ENCODE peak calls at places on chromosome 13, in eight cellular contexts. One of them, this sample, is unnamed.

GRCh38 chr13:91045351-91046034 is 302.0 kb upstream of the MIR17HG start:
- DNase-seq in thoracic aorta: no peak
- DNase-seq in stomach: no peak
- DNase-seq in AG09309: no peak
- DNase-seq in fibroblast of mammary gland: no peak
- DNase-seq in HepG2: no peak
- DNase-seq in neural progenitor cell: peak
- DNase-seq in AG10803: no peak
- DNase-seq in this sample: no peak

GRCh38 chr13:95536629-95537241 is 15.8 kb upstream of the CLDN10 start:
- DNase-seq in AG10803: peak
- DNase-seq in AG09309: peak
- DNase-seq in fibroblast of mammary gland: peak
- DNase-seq in HepG2: no peak
- DNase-seq in thoracic aorta: no peak
- DNase-seq in neural progenitor cell: no peak
- DNase-seq in stomach: no peak
- DNase-seq in this sample: peak

GRCh38 chr13:44760434-44760833 is 184.3 kb upstream of the TSC22D1 start:
- DNase-seq in neural progenitor cell: no peak
- DNase-seq in thoracic aorta: no peak
- DNase-seq in fibroblast of mammary gland: no peak
- DNase-seq in stomach: no peak
- DNase-seq in AG10803: no peak
- DNase-seq in HepG2: no peak
- DNase-seq in AG09309: no peak
- DNase-seq in this sample: no peak

GRCh38 chr13:110503037-110503901 is 58.3 kb downstream of the RAB20 start:
- DNase-seq in neural progenitor cell: no peak
- DNase-seq in AG10803: peak
- DNase-seq in AG09309: peak
- DNase-seq in fibroblast of mammary gland: no peak
- DNase-seq in thoracic aorta: no peak
- DNase-seq in stomach: no peak
- DNase-seq in HepG2: no peak
- DNase-seq in this sample: no peak

GRCh38 chr13:91277013-91277676 is 70.3 kb upstream of the MIR17HG start:
- DNase-seq in fibroblast of mammary gland: no peak
- DNase-seq in thoracic aorta: no peak
- DNase-seq in AG10803: no peak
- DNase-seq in AG09309: no peak
- DNase-seq in neural progenitor cell: no peak
- DNase-seq in stomach: no peak
- DNase-seq in HepG2: no peak
- DNase-seq in this sample: no peak

GRCh38 chr13:96218475-96218874 is 128.6 kb downstream of the HS6ST3 start:
- DNase-seq in AG10803: no peak
- DNase-seq in AG09309: no peak
- DNase-seq in neural progenitor cell: no peak
- DNase-seq in HepG2: no peak
- DNase-seq in thoracic aorta: no peak
- DNase-seq in stomach: no peak
- DNase-seq in fibroblast of mammary gland: no peak
- DNase-seq in this sample: no peak

GRCh38 chr13:26179344-26179743 is 42.8 kb downstream of the RNF6 start:
- DNase-seq in fibroblast of mammary gland: no peak
- DNase-seq in thoracic aorta: no peak
- DNase-seq in AG10803: no peak
- DNase-seq in stomach: no peak
- DNase-seq in HepG2: no peak
- DNase-seq in AG09309: no peak
- DNase-seq in neural progenitor cell: no peak
- DNase-seq in this sample: no peak

GRCh38 chr13:44231786-44232516 is 141.7 kb upstream of the SERP2 start:
- DNase-seq in neural progenitor cell: no peak
- DNase-seq in stomach: peak
- DNase-seq in AG10803: peak
- DNase-seq in HepG2: peak
- DNase-seq in thoracic aorta: no peak
- DNase-seq in AG09309: peak
- DNase-seq in fibroblast of mammary gland: peak
- DNase-seq in this sample: peak

GRCh38 chr13:94711561-94712286 is 621 bp downstream of the SOX21 start:
- DNase-seq in thoracic aorta: no peak
- DNase-seq in fibroblast of mammary gland: peak
- DNase-seq in AG10803: peak
- DNase-seq in neural progenitor cell: peak
- DNase-seq in HepG2: no peak
- DNase-seq in AG09309: no peak
- DNase-seq in stomach: no peak
- DNase-seq in this sample: no peak

GRCh38 chr13:51067376-51068125 is 43.5 kb downstream of the C13orf42 start:
- DNase-seq in HepG2: no peak
- DNase-seq in thoracic aorta: no peak
- DNase-seq in neural progenitor cell: no peak
- DNase-seq in AG09309: no peak
- DNase-seq in stomach: no peak
- DNase-seq in fibroblast of mammary gland: no peak
- DNase-seq in AG10803: no peak
- DNase-seq in this sample: no peak

GRCh38 chr13:45626731-45627374 is 11.3 kb upstream of the ERICH6B start:
- DNase-seq in neural progenitor cell: no peak
- DNase-seq in fibroblast of mammary gland: peak
- DNase-seq in HepG2: no peak
- DNase-seq in AG10803: no peak
- DNase-seq in thoracic aorta: no peak
- DNase-seq in AG09309: no peak
- DNase-seq in stomach: no peak
- DNase-seq in this sample: no peak

GRCh38 chr13:102267191-102267590 is 134.7 kb downstream of the FGF14 start:
- DNase-seq in AG10803: no peak
- DNase-seq in HepG2: no peak
- DNase-seq in thoracic aorta: no peak
- DNase-seq in neural progenitor cell: no peak
- DNase-seq in AG09309: no peak
- DNase-seq in stomach: no peak
- DNase-seq in fibroblast of mammary gland: peak
- DNase-seq in this sample: no peak

GRCh38 chr13:74135306-74136088 is 1.3 kb upstream of the KLF12 start:
- DNase-seq in AG09309: no peak
- DNase-seq in thoracic aorta: peak
- DNase-seq in neural progenitor cell: peak
- DNase-seq in fibroblast of mammary gland: peak
- DNase-seq in AG10803: peak
- DNase-seq in stomach: peak
- DNase-seq in HepG2: no peak
- DNase-seq in this sample: no peak

GRCh38 chr13:41488124-41488523 is 30.8 kb downstream of the RGCC start:
- DNase-seq in fibroblast of mammary gland: no peak
- DNase-seq in AG09309: no peak
- DNase-seq in stomach: no peak
- DNase-seq in thoracic aorta: no peak
- DNase-seq in HepG2: no peak
- DNase-seq in neural progenitor cell: no peak
- DNase-seq in AG10803: no peak
- DNase-seq in this sample: no peak
- H3K4me3 ChIP-seq in fibroblast of mammary gland: no peak
- H3K4me3 ChIP-seq in AG09309: no peak
- H3K4me3 ChIP-seq in stomach: no peak
- H3K4me3 ChIP-seq in thoracic aorta: no peak
- H3K4me3 ChIP-seq in HepG2: no peak
- H3K4me3 ChIP-seq in neural progenitor cell: no peak
- H3K4me3 ChIP-seq in AG10803: no peak
- H3K4me3 ChIP-seq in this sample: no peak

GRCh38 chr13:42350141-42350540 is 78.2 kb downstream of the AKAP11 start:
- DNase-seq in thoracic aorta: no peak
- DNase-seq in AG09309: no peak
- DNase-seq in HepG2: no peak
- DNase-seq in neural progenitor cell: no peak
- DNase-seq in fibroblast of mammary gland: no peak
- DNase-seq in stomach: no peak
- DNase-seq in AG10803: no peak
- DNase-seq in this sample: no peak

GRCh38 chr13:42360046-42360445 is 88.1 kb downstream of the AKAP11 start:
- DNase-seq in fibroblast of mammary gland: no peak
- DNase-seq in stomach: no peak
- DNase-seq in AG09309: no peak
- DNase-seq in neural progenitor cell: no peak
- DNase-seq in AG10803: no peak
- DNase-seq in HepG2: no peak
- DNase-seq in thoracic aorta: no peak
- DNase-seq in this sample: no peak

GRCh38 chr13:42355118-42355840 is 83.3 kb downstream of the AKAP11 start:
- DNase-seq in neural progenitor cell: peak
- DNase-seq in thoracic aorta: no peak
- DNase-seq in stomach: no peak
- DNase-seq in HepG2: no peak
- DNase-seq in fibroblast of mammary gland: no peak
- DNase-seq in AG10803: no peak
- DNase-seq in AG09309: no peak
- DNase-seq in this sample: no peak

GRCh38 chr13:42355841-42356575 is 84.1 kb downstream of the AKAP11 start:
- DNase-seq in AG09309: no peak
- DNase-seq in stomach: no peak
- DNase-seq in AG10803: no peak
- DNase-seq in thoracic aorta: no peak
- DNase-seq in fibroblast of mammary gland: no peak
- DNase-seq in neural progenitor cell: no peak
- DNase-seq in HepG2: no peak
- DNase-seq in this sample: no peak

GRCh38 chr13:42354246-42355117 is 82.5 kb downstream of the AKAP11 start:
- DNase-seq in AG09309: no peak
- DNase-seq in AG10803: peak
- DNase-seq in HepG2: no peak
- DNase-seq in fibroblast of mammary gland: peak
- DNase-seq in neural progenitor cell: peak
- DNase-seq in thoracic aorta: no peak
- DNase-seq in stomach: no peak
- DNase-seq in this sample: no peak
- TF ChIP-seq CTCF in AG09309: peak
- TF ChIP-seq CTCF in AG10803: no peak
- TF ChIP-seq CTCF in HepG2: peak
- TF ChIP-seq CTCF in fibroblast of mammary gland: peak
- TF ChIP-seq CTCF in neural progenitor cell: no peak
- TF ChIP-seq CTCF in thoracic aorta: no peak
- TF ChIP-seq CTCF in stomach: no peak
- TF ChIP-seq CTCF in this sample: no peak

GRCh38 chr13:23969672-23970071 is 72.4 kb upstream of the C1QTNF9B start:
- DNase-seq in AG09309: no peak
- DNase-seq in fibroblast of mammary gland: no peak
- DNase-seq in neural progenitor cell: no peak
- DNase-seq in stomach: no peak
- DNase-seq in thoracic aorta: no peak
- DNase-seq in AG10803: peak
- DNase-seq in HepG2: peak
- DNase-seq in this sample: no peak

GRCh38 chr13:23965346-23965745 is 68.0 kb upstream of the C1QTNF9B start:
- DNase-seq in thoracic aorta: no peak
- DNase-seq in fibroblast of mammary gland: no peak
- DNase-seq in AG09309: no peak
- DNase-seq in AG10803: no peak
- DNase-seq in HepG2: no peak
- DNase-seq in stomach: no peak
- DNase-seq in neural progenitor cell: no peak
- DNase-seq in this sample: no peak

GRCh38 chr13:23963947-23964346 is 66.6 kb upstream of the C1QTNF9B start:
- DNase-seq in stomach: no peak
- DNase-seq in fibroblast of mammary gland: peak
- DNase-seq in AG10803: no peak
- DNase-seq in thoracic aorta: no peak
- DNase-seq in neural progenitor cell: no peak
- DNase-seq in AG09309: no peak
- DNase-seq in HepG2: no peak
- DNase-seq in this sample: no peak

GRCh38 chr13:23966221-23966690 is 69.0 kb upstream of the C1QTNF9B start:
- DNase-seq in thoracic aorta: no peak
- DNase-seq in stomach: no peak
- DNase-seq in fibroblast of mammary gland: no peak
- DNase-seq in HepG2: no peak
- DNase-seq in AG09309: no peak
- DNase-seq in neural progenitor cell: no peak
- DNase-seq in AG10803: no peak
- DNase-seq in this sample: no peak

GRCh38 chr13:23966691-23967615 is 69.7 kb upstream of the C1QTNF9B start:
- DNase-seq in fibroblast of mammary gland: no peak
- DNase-seq in thoracic aorta: no peak
- DNase-seq in AG09309: no peak
- DNase-seq in AG10803: no peak
- DNase-seq in neural progenitor cell: no peak
- DNase-seq in stomach: no peak
- DNase-seq in HepG2: no peak
- DNase-seq in this sample: no peak
- H3K4me3 ChIP-seq in fibroblast of mammary gland: no peak
- H3K4me3 ChIP-seq in thoracic aorta: peak
- H3K4me3 ChIP-seq in AG09309: no peak
- H3K4me3 ChIP-seq in AG10803: no peak
- H3K4me3 ChIP-seq in neural progenitor cell: no peak
- H3K4me3 ChIP-seq in stomach: peak
- H3K4me3 ChIP-seq in HepG2: no peak
- H3K4me3 ChIP-seq in this sample: no peak

DNA sequence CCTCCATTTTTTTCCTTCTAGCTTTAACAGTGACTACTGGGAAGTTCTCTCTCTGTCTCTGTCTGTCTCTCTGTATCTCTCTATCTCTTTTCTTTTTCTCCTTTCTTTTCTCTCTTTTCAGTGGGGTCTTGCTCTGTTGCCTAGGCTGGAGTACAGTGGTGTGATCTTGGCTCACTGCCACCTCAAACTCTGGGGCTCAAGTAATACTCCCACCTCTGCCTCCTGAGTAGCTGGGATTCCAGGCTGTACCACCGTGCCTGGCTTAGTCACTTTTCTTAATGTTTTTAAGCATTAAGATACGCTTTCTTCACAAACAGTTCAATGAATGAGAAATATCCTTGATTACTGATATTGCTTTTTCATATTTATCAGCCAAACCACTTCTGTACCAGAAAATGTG is 13.1 kb downstream of the PCCA start:
- DNase-seq in neural progenitor cell: no peak
- DNase-seq in AG09309: no peak
- DNase-seq in stomach: no peak
- DNase-seq in fibroblast of mammary gland: no peak
- DNase-seq in thoracic aorta: no peak
- DNase-seq in AG10803: no peak
- DNase-seq in HepG2: no peak
- DNase-seq in this sample: no peak
- TF ChIP-seq CTCF in neural progenitor cell: no peak
- TF ChIP-seq CTCF in AG09309: no peak
- TF ChIP-seq CTCF in stomach: no peak
- TF ChIP-seq CTCF in fibroblast of mammary gland: no peak
- TF ChIP-seq CTCF in thoracic aorta: no peak
- TF ChIP-seq CTCF in AG10803: no peak
- TF ChIP-seq CTCF in HepG2: no peak
- TF ChIP-seq CTCF in this sample: no peak

This sample was measured in HFF-Myc.